ENCODE peak calls at places on chromosome 18, in four cellular contexts. O is gastrocnemius medialis, X is pancreas, H is endodermal cell. S is an unnamed sample.
A peak's percentile ranks its signal among the peaks of the same experiment; 100 is the strongest.

GRCh38 chr18:54119524-54120019 is 104.9 kb downstream of the MBD2 start:
- DNase-seq in O (no peak), X (no peak), H (peak; percentile 61), S (peak; percentile 73)

GRCh38 chr18:48709371-48709770 is 170.5 kb downstream of the CTIF start:
- DNase-seq in O (no peak), X (no peak), H (peak; percentile 78), S (peak; percentile 54)

GRCh38 chr18:36568487-36568886 is 260.3 kb downstream of the TPGS2 start:
- DNase-seq in O (no peak), X (no peak), H (no peak), S (no peak)

GRCh38 chr18:21914739-21915319 is 174.2 kb downstream of the MIB1 start:
- DNase-seq in O (no peak), X (no peak), H (peak; percentile 81), S (peak; percentile 77)

GRCh38 chr18:27865431-27865830 is 311.5 kb downstream of the CDH2 start:
- DNase-seq in O (no peak), X (no peak), H (no peak), S (no peak)

GRCh38 chr18:2002604-2003003 is 568.7 kb downstream of the METTL4 start:
- DNase-seq in O (no peak), X (no peak), H (peak; percentile 63), S (peak; percentile 45)

GRCh38 chr18:12309683-12310198 is 1.7 kb downstream of the TUBB6 start:
- DNase-seq in O (no peak), X (no peak), H (no peak), S (no peak)

GRCh38 chr18:57809190-57809589 is 6.1 kb upstream of the ATP8B1 start:
- DNase-seq in O (no peak), X (no peak), H (no peak), S (no peak)

DNA sequence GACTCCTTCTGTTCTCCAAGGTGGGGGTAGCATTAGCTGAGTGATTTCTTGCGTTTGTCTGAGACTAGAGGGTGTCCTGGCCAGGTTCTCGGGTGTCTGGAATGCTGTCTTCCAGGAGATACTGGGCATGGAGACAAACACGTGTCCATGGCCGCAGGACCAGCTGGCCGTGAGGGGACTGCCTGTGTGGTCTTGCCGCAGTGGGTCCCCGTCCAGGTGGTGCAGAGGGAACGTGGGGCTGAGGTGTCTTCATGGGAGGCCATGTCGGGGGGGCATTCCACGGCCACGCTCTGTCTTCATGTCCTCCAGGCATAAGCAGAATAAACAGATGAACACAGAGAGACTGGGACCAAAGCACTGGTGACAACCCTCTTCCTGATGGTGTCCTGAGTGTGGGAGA is 66.6 kb downstream of the SMIM21 start:
- DNase-seq in O (no peak), X (no peak), H (no peak), S (no peak)
- TF ChIP-seq CTCF in O (no peak), X (no peak), H (no peak), S (no peak)

GRCh38 chr18:13565228-13565627 is 161.1 kb downstream of the FAM210A start:
- DNase-seq in O (no peak), X (no peak), H (no peak), S (no peak)
- H3K27me3 ChIP-seq in O (no peaks in the 10 kb centered on the region), X (no peaks in the 10 kb centered on the region), H (no peaks in the 10 kb centered on the region), S (no peaks in the 10 kb centered on the region)

DNA sequence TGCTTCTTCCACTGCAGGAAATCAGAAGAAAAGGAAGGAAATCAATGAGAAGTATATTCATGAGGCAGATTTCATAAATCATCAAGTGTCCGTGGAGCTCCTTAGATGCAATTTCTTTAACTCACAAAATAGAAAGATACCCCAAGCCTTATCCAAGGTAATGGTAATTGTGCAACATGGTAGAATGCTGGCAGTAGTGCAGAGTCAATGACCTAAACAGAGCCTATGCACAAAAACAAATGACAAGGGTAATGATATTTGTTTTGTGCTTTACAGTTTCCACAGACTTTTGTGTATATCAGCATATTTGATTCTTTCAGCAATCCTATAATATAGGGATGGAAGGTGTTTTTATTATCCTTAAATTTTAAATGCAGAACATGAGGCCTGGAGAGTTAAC is 102.7 kb downstream of the SETBP1 start:
- DNase-seq in O (no peak), X (no peak), H (no peak), S (no peak)
- H3K4me1 ChIP-seq in O (peaks cover 69% of the 10 kb centered on the region), X (peaks cover 24% of the 10 kb centered on the region), H (peaks cover 14% of the 10 kb centered on the region), S (peaks cover 29% of the 10 kb centered on the region)

DNA sequence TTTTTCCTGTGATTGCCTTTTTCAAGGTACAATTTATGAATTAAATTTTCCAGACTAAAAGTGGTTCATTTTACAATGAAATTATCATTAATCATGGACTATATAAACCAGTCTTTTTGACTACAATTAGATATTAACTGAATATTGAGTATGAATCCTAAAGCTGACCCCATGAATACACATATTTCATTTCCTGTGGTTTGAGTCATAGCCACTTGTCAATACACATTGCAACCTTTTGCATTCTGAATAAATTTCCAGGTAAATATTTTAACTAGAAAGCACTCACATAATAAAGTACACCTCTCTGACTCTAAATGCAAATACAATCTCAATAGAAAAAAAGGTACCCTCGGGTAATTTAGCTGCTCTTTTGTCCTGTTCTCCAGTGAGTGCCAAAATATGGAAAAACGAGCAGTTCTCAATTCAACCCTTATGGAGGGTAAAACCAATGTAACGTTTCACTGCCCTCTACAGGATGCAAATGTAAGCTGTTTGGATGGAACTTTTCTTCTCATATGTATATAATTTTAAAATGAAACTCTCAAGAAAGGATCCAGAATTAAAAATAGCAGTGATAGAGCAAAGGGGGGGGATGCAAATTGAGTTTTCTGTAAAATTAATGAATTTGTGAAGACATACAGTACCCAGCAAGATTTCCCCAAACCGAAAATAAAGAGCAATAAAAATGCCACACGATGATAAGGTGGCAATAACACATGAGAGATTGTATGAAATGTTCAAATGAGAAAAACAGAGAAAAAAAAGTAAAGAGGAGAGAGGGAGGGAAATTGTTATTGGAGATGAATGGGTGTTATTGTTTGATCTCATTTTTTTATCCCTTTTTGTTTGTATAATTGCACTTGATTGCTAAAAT is 1795.7 kb upstream of the PIK3C3 start:
- DNase-seq in O (no peak), X (no peak), H (no peak), S (peak; percentile 55)
- TF ChIP-seq CTCF in O (no peak), X (peak; percentile 34), H (peak; percentile 85), S (peak; percentile 89)

GRCh38 chr18:59282341-59282740 is 9.1 kb upstream of the RAX start:
- DNase-seq in O (no peak), X (no peak), H (no peak), S (no peak)
- H3K27me3 ChIP-seq in O (peaks cover 11% of the 10 kb centered on the region), X (peaks cover 3% of the 10 kb centered on the region), H (peaks cover 69% of the 10 kb centered on the region), S (peaks cover 93% of the 10 kb centered on the region)

GRCh38 chr18:55839350-55839749 is 251.4 kb upstream of the TCF4 start:
- DNase-seq in O (no peak), X (no peak), H (no peak), S (no peak)

GRCh38 chr18:55841314-55841713 is 253.3 kb upstream of the TCF4 start:
- DNase-seq in O (no peak), X (no peak), H (no peak), S (no peak)

GRCh38 chr18:55840601-55841170 is 252.7 kb upstream of the TCF4 start:
- DNase-seq in O (no peak), X (no peak), H (no peak), S (no peak)

GRCh38 chr18:55838841-55839240 is 250.8 kb upstream of the TCF4 start:
- DNase-seq in O (no peak), X (no peak), H (no peak), S (no peak)

GRCh38 chr18:55838322-55838721 is 250.3 kb upstream of the TCF4 start:
- DNase-seq in O (no peak), X (no peak), H (no peak), S (no peak)
- H3K4me1 ChIP-seq in O (no peaks in the 10 kb centered on the region), X (no peaks in the 10 kb centered on the region), H (no peaks in the 10 kb centered on the region), S (no peaks in the 10 kb centered on the region)